ENCODE peak calls at places on chromosomes 2 and 18, in four cellular contexts. One of them, this sample, is unnamed.

GRCh38 chr18:47490882-47491281 is 239.4 kb upstream of the SKOR2 start:
- DNase-seq in activated naive CD4-positive, alpha-beta T cell treated with anti-CD3 and anti-CD28 coated beads, Interleukin-2, amount 10 ng/mL, durations not matched to agents 7 days and 5 days: no peak
- DNase-seq in kidney tubule cell: peak
- DNase-seq in effector CD4-positive, alpha-beta T cell: no peak
- DNase-seq in this sample: no peak

GRCh38 chr18:421236-422155 is 79.0 kb downstream of the COLEC12 start:
- DNase-seq in activated naive CD4-positive, alpha-beta T cell treated with anti-CD3 and anti-CD28 coated beads, Interleukin-2, amount 10 ng/mL, durations not matched to agents 7 days and 5 days: no peak
- DNase-seq in kidney tubule cell: peak
- DNase-seq in effector CD4-positive, alpha-beta T cell: no peak
- DNase-seq in this sample: no peak

GRCh38 chr2:217939629-217940245 is 63.1 kb downstream of the TNS1 start:
- DNase-seq in activated naive CD4-positive, alpha-beta T cell treated with anti-CD3 and anti-CD28 coated beads, Interleukin-2, amount 10 ng/mL, durations not matched to agents 7 days and 5 days: no peak
- DNase-seq in kidney tubule cell: no peak
- DNase-seq in effector CD4-positive, alpha-beta T cell: no peak
- DNase-seq in this sample: no peak

GRCh38 chr2:159982270-159982669 is 80.1 kb downstream of the PLA2R1 start:
- DNase-seq in activated naive CD4-positive, alpha-beta T cell treated with anti-CD3 and anti-CD28 coated beads, Interleukin-2, amount 10 ng/mL, durations not matched to agents 7 days and 5 days: no peak
- DNase-seq in kidney tubule cell: peak
- DNase-seq in effector CD4-positive, alpha-beta T cell: no peak
- DNase-seq in this sample: no peak

GRCh38 chr18:79496978-79497637 is 101.4 kb downstream of the NFATC1 start:
- DNase-seq in activated naive CD4-positive, alpha-beta T cell treated with anti-CD3 and anti-CD28 coated beads, Interleukin-2, amount 10 ng/mL, durations not matched to agents 7 days and 5 days: peak
- DNase-seq in kidney tubule cell: no peak
- DNase-seq in effector CD4-positive, alpha-beta T cell: no peak
- DNase-seq in this sample: no peak

GRCh38 chr2:18137096-18137495 is 258.6 kb downstream of the KCNS3 start:
- DNase-seq in activated naive CD4-positive, alpha-beta T cell treated with anti-CD3 and anti-CD28 coated beads, Interleukin-2, amount 10 ng/mL, durations not matched to agents 7 days and 5 days: no peak
- DNase-seq in kidney tubule cell: no peak
- DNase-seq in effector CD4-positive, alpha-beta T cell: no peak
- DNase-seq in this sample: no peak

GRCh38 chr18:45004531-45004930 is 323.8 kb downstream of the SETBP1 start:
- DNase-seq in activated naive CD4-positive, alpha-beta T cell treated with anti-CD3 and anti-CD28 coated beads, Interleukin-2, amount 10 ng/mL, durations not matched to agents 7 days and 5 days: no peak
- DNase-seq in kidney tubule cell: peak
- DNase-seq in effector CD4-positive, alpha-beta T cell: no peak
- DNase-seq in this sample: no peak

GRCh38 chr2:218406949-218407703 is 7.5 kb downstream of the CTDSP1 start:
- DNase-seq in activated naive CD4-positive, alpha-beta T cell treated with anti-CD3 and anti-CD28 coated beads, Interleukin-2, amount 10 ng/mL, durations not matched to agents 7 days and 5 days: peak
- DNase-seq in kidney tubule cell: peak
- DNase-seq in effector CD4-positive, alpha-beta T cell: peak
- DNase-seq in this sample: peak

GRCh38 chr2:5798083-5798482 is 105.9 kb downstream of the SOX11 start:
- DNase-seq in activated naive CD4-positive, alpha-beta T cell treated with anti-CD3 and anti-CD28 coated beads, Interleukin-2, amount 10 ng/mL, durations not matched to agents 7 days and 5 days: no peak
- DNase-seq in kidney tubule cell: peak
- DNase-seq in effector CD4-positive, alpha-beta T cell: no peak
- DNase-seq in this sample: no peak

GRCh38 chr2:75174519-75174918 is 24.8 kb downstream of the TACR1 start:
- DNase-seq in activated naive CD4-positive, alpha-beta T cell treated with anti-CD3 and anti-CD28 coated beads, Interleukin-2, amount 10 ng/mL, durations not matched to agents 7 days and 5 days: no peak
- DNase-seq in kidney tubule cell: no peak
- DNase-seq in effector CD4-positive, alpha-beta T cell: no peak
- DNase-seq in this sample: no peak

GRCh38 chr18:79490593-79491551 is 95.1 kb downstream of the NFATC1 start:
- DNase-seq in activated naive CD4-positive, alpha-beta T cell treated with anti-CD3 and anti-CD28 coated beads, Interleukin-2, amount 10 ng/mL, durations not matched to agents 7 days and 5 days: peak
- DNase-seq in kidney tubule cell: no peak
- DNase-seq in effector CD4-positive, alpha-beta T cell: no peak
- DNase-seq in this sample: no peak

GRCh38 chr2:175929850-175930249 is 72.2 kb downstream of the LNPK start:
- DNase-seq in activated naive CD4-positive, alpha-beta T cell treated with anti-CD3 and anti-CD28 coated beads, Interleukin-2, amount 10 ng/mL, durations not matched to agents 7 days and 5 days: no peak
- DNase-seq in kidney tubule cell: peak
- DNase-seq in effector CD4-positive, alpha-beta T cell: no peak
- DNase-seq in this sample: no peak

GRCh38 chr2:239984431-239985194 is 40.5 kb downstream of the NDUFA10 start:
- DNase-seq in activated naive CD4-positive, alpha-beta T cell treated with anti-CD3 and anti-CD28 coated beads, Interleukin-2, amount 10 ng/mL, durations not matched to agents 7 days and 5 days: no peak
- DNase-seq in kidney tubule cell: no peak
- DNase-seq in effector CD4-positive, alpha-beta T cell: no peak
- DNase-seq in this sample: no peak

GRCh38 chr2:238853724-238854123 is 5.8 kb downstream of the TWIST2 start:
- DNase-seq in activated naive CD4-positive, alpha-beta T cell treated with anti-CD3 and anti-CD28 coated beads, Interleukin-2, amount 10 ng/mL, durations not matched to agents 7 days and 5 days: no peak
- DNase-seq in kidney tubule cell: no peak
- DNase-seq in effector CD4-positive, alpha-beta T cell: no peak
- DNase-seq in this sample: no peak

GRCh38 chr2:100548771-100549170 is 14.0 kb upstream of the PDCL3 start:
- DNase-seq in activated naive CD4-positive, alpha-beta T cell treated with anti-CD3 and anti-CD28 coated beads, Interleukin-2, amount 10 ng/mL, durations not matched to agents 7 days and 5 days: no peak
- DNase-seq in kidney tubule cell: no peak
- DNase-seq in effector CD4-positive, alpha-beta T cell: no peak
- DNase-seq in this sample: no peak

GRCh38 chr18:4068552-4069158 is 386.5 kb downstream of the DLGAP1 start:
- DNase-seq in activated naive CD4-positive, alpha-beta T cell treated with anti-CD3 and anti-CD28 coated beads, Interleukin-2, amount 10 ng/mL, durations not matched to agents 7 days and 5 days: peak
- DNase-seq in kidney tubule cell: peak
- DNase-seq in effector CD4-positive, alpha-beta T cell: no peak
- DNase-seq in this sample: peak

GRCh38 chr2:224183086-224183485 is 144.0 kb upstream of the SERPINE2 start:
- DNase-seq in activated naive CD4-positive, alpha-beta T cell treated with anti-CD3 and anti-CD28 coated beads, Interleukin-2, amount 10 ng/mL, durations not matched to agents 7 days and 5 days: no peak
- DNase-seq in kidney tubule cell: no peak
- DNase-seq in effector CD4-positive, alpha-beta T cell: no peak
- DNase-seq in this sample: no peak

GRCh38 chr2:172704072-172704936 is 31.3 kb upstream of the RAPGEF4 start:
- DNase-seq in activated naive CD4-positive, alpha-beta T cell treated with anti-CD3 and anti-CD28 coated beads, Interleukin-2, amount 10 ng/mL, durations not matched to agents 7 days and 5 days: no peak
- DNase-seq in kidney tubule cell: peak
- DNase-seq in effector CD4-positive, alpha-beta T cell: no peak
- DNase-seq in this sample: no peak

GRCh38 chr2:48210189-48210588 is 303.9 kb upstream of the FBXO11 start:
- DNase-seq in activated naive CD4-positive, alpha-beta T cell treated with anti-CD3 and anti-CD28 coated beads, Interleukin-2, amount 10 ng/mL, durations not matched to agents 7 days and 5 days: no peak
- DNase-seq in kidney tubule cell: no peak
- DNase-seq in effector CD4-positive, alpha-beta T cell: no peak
- DNase-seq in this sample: no peak

GRCh38 chr2:13638181-13638580 is 921.4 kb downstream of the TRIB2 start:
- DNase-seq in activated naive CD4-positive, alpha-beta T cell treated with anti-CD3 and anti-CD28 coated beads, Interleukin-2, amount 10 ng/mL, durations not matched to agents 7 days and 5 days: no peak
- DNase-seq in kidney tubule cell: peak
- DNase-seq in effector CD4-positive, alpha-beta T cell: no peak
- DNase-seq in this sample: no peak

GRCh38 chr18:49880656-49881055 is 67.3 kb upstream of the ACAA2 start:
- DNase-seq in activated naive CD4-positive, alpha-beta T cell treated with anti-CD3 and anti-CD28 coated beads, Interleukin-2, amount 10 ng/mL, durations not matched to agents 7 days and 5 days: no peak
- DNase-seq in kidney tubule cell: no peak
- DNase-seq in effector CD4-positive, alpha-beta T cell: no peak
- DNase-seq in this sample: no peak

GRCh38 chr2:212135739-212136138 is 402.9 kb downstream of the ERBB4 start:
- DNase-seq in activated naive CD4-positive, alpha-beta T cell treated with anti-CD3 and anti-CD28 coated beads, Interleukin-2, amount 10 ng/mL, durations not matched to agents 7 days and 5 days: no peak
- DNase-seq in kidney tubule cell: no peak
- DNase-seq in effector CD4-positive, alpha-beta T cell: no peak
- DNase-seq in this sample: no peak

GRCh38 chr2:160474891-160475795 is 18.5 kb downstream of the RBMS1 start:
- DNase-seq in activated naive CD4-positive, alpha-beta T cell treated with anti-CD3 and anti-CD28 coated beads, Interleukin-2, amount 10 ng/mL, durations not matched to agents 7 days and 5 days: no peak
- DNase-seq in kidney tubule cell: no peak
- DNase-seq in effector CD4-positive, alpha-beta T cell: no peak
- DNase-seq in this sample: no peak

GRCh38 chr2:64750001-64750816 is 96.5 kb upstream of the SERTAD2 start:
- DNase-seq in activated naive CD4-positive, alpha-beta T cell treated with anti-CD3 and anti-CD28 coated beads, Interleukin-2, amount 10 ng/mL, durations not matched to agents 7 days and 5 days: peak
- DNase-seq in kidney tubule cell: peak
- DNase-seq in effector CD4-positive, alpha-beta T cell: peak
- DNase-seq in this sample: peak

GRCh38 chr18:76953186-76953982 is 131.0 kb downstream of the ZNF236 start:
- DNase-seq in activated naive CD4-positive, alpha-beta T cell treated with anti-CD3 and anti-CD28 coated beads, Interleukin-2, amount 10 ng/mL, durations not matched to agents 7 days and 5 days: no peak
- DNase-seq in kidney tubule cell: peak
- DNase-seq in effector CD4-positive, alpha-beta T cell: no peak
- DNase-seq in this sample: no peak

This sample was measured in activated gamma-delta T cell treated with Interleukin-2 at 50 U/mL for 16 hours.